ENCODE peak calls at places on chromosomes 4 and X, in five cellular contexts. C is NB4, Z is fibroblast of mammary gland, P is fibroblast of lung, O is psoas muscle. G is an unnamed sample.

GRCh38 chr4:151359576-151359975 is 34.2 kb upstream of the SH3D19 start:
- DNase-seq in Z (no peak), O (no peak), C (no peak), P (no peak), G (no peak)

GRCh38 chrX:20789103-20789502 is 522.4 kb upstream of the RPS6KA3 start:
- DNase-seq in O (no peak), C (no peak), Z (no peak), P (no peak), G (no peak)

GRCh38 chr4:78235800-78236199 is 178.7 kb downstream of the FRAS1 start:
- DNase-seq in O (no peak), Z (no peak), P (no peak), C (no peak), G (no peak)

GRCh38 chrX:48677456-48678030 is 6.1 kb upstream of the WAS start:
- DNase-seq in C (no peak), Z (no peak), O (no peak), P (no peak), G (no peak)

GRCh38 chrX:152641996-152642395 is 4.3 kb downstream of the GABRQ start:
- DNase-seq in P (no peak), Z (peak), C (peak), O (no peak), G (no peak)

GRCh38 chr4:147874109-147874508 is 142.2 kb downstream of the ARHGAP10 start:
- DNase-seq in Z (no peak), P (no peak), O (no peak), C (no peak), G (no peak)

GRCh38 chr4:99965173-99965572 is 15.1 kb upstream of the H2AZ1 start:
- DNase-seq in C (no peak), O (no peak), Z (no peak), P (no peak), G (no peak)

GRCh38 chrX:130799393-130799792 is 103.6 kb downstream of the ENOX2 start:
- DNase-seq in C (no peak), Z (peak), P (peak), O (no peak), G (no peak)

GRCh38 chr4:8270912-8271815 is 1.6 kb downstream of the HTRA3 start:
- DNase-seq in O (no peak), Z (no peak), P (no peak), C (peak), G (no peak)

GRCh38 chr4:105343523-105343931 is 130.3 kb downstream of the PPA2 start:
- DNase-seq in C (no peak), Z (no peak), P (no peak), O (no peak), G (no peak)

GRCh38 chr4:48944252-48944651 is 37.7 kb upstream of the OCIAD2 start:
- DNase-seq in Z (peak), C (no peak), P (peak), O (no peak), G (no peak)

GRCh38 chrX:12977761-12978204 is 2.9 kb downstream of the TMSB4X start:
- DNase-seq in O (no peak), C (no peak), Z (no peak), P (no peak), G (no peak)
- H3K4me3 ChIP-seq in O (peak), C (peak), Z (peak), P (peak), G (no peak)

DNA sequence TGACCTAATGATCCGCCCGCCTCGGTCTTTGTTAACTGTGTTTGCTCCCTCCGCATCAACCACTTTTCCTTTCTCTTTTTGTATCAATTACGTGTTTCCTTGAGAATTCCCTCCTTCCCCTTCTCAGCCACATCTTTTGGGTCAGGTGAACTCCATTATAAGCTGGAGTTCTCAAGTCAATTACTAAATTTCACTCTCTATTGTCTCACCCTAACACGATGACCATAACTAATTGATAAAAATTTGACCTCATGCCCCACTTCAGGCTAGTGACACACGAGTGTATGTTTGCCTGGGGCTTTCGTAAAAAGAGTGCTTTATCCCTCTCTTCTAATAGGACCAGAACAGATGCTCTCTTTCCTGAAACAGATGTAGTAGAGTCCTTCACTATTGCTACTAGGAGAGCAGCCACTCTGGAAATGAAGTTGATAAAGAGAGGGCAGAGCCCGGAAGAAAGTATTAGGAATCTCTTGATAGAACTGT is 403.6 kb upstream of the ANXA10 start:
- DNase-seq in C (no peak), O (no peak), Z (no peak), P (no peak), G (no peak)
- H3K4me3 ChIP-seq in C (no peak), O (peak), Z (no peak), P (no peak), G (peak)

GRCh38 chrX:118338930-118339329 is 7.0 kb upstream of the WDR44 start:
- DNase-seq in Z (no peak), C (no peak), P (no peak), O (no peak), G (no peak)

GRCh38 chrX:118337687-118338086 is 8.2 kb upstream of the WDR44 start:
- DNase-seq in C (no peak), Z (no peak), P (no peak), O (no peak), G (no peak)
- H3K4me3 ChIP-seq in C (no peak), Z (no peak), P (no peak), O (no peak), G (no peak)

GRCh38 chr4:122731676-122732075 is 828 bp upstream of the BBS12 start:
- DNase-seq in O (no peak), P (no peak), Z (no peak), C (no peak), G (no peak)
- H3K4me3 ChIP-seq in O (peak), P (peak), Z (peak), C (peak), G (peak)

DNA sequence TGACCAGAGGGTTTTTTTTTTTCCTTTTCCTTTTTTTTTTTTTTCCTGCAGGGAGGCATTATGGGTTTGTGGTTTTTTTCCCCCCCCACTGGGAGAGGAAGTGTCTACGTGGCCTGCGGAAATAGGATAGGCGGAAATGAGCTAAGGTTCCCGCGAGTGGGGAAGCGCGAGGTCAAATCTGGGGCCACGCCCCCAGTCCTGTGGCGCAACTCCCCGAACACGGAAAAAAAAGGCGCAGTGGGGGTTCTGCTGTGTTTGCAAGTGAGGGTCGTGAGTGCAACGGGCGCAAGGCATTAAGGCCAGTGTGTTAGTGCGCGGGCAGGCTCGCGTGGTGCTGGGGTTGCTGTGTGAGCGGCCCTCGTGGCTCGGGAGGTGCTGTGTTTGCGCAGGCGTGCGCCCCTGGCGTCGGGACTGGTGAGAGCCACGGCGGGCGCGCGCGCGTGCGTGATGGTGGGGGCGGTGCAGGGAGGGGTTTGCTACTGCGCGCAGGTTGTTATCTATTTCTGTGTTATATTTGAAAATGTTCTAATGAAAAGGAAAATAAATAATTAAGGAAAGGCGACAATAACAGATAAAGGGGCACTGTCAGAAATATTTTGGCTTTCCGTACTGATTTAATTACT is 685 bp upstream of the MORF4L2 start:
- DNase-seq in C (peak), P (peak), O (peak), Z (no peak), G (peak)
- H3K4me3 ChIP-seq in C (peak), P (peak), O (peak), Z (peak), G (peak)

DNA sequence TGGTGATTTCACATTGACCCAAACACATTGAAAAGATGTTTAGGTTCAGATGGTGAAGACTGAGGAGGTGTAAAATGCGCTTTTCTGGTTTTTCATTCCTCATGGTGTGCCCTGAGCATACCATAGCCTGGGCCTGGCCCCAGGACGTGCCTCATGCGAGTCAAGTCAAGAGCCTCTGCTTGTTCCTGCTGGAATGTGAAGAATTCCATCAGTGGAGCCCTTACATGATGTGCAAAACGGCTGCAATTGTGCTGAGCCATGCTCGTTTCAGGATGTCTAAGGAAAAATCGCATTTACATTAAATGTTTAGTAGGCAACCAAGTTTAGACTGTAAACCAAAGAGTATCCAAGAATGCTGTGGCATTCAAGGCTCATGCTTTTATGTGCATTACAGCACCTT is 34.9 kb downstream of the GYG2 start:
- DNase-seq in Z (no peak), C (no peak), O (no peak), P (peak), G (no peak)
- H3K4me3 ChIP-seq in Z (no peak), C (no peak), O (no peak), P (no peak), G (no peak)

GRCh38 chr4:124939908-124940307 is 227.4 kb upstream of the ANKRD50 start:
- DNase-seq in P (no peak), O (no peak), C (no peak), Z (no peak), G (peak)
- H3K4me3 ChIP-seq in P (no peak), O (no peak), C (no peak), Z (no peak), G (no peak)

DNA sequence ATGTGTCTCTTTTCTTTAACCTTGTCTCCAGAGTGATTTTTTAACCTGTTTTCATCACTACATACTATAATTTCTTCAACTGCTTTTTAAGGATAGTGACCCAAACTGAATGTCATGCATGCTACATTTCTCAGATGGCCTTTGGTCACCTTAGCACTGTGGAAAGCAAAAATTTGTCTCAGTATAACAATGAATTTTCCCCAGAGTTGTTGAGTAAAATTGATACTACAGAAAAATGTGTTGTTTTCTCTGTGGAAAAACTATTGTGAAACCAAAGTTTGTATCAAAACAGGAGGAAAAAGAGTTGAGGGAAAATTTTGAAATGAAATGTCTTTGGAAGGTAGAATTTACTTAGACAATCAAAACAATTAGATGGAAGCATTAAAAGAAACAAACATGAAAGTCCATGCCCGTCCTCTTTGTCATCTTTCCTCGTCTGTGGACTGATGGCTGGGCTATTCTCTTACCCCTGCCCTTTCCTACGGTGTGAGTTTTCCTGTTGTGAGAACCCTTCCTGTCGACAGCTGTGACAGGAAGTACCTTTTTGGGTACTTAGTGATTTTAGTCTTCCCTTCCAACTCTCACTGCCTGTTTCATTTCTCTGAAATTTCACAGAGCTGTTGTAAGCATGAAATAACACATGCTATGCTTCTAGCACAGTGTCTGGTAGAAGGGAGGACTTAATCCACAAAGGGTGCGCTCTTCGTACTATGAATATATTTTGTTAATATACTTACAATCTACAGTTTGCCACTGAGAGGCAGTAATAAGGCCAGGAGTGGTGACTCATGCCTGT is 50.8 kb downstream of the LRP2BP start:
- DNase-seq in C (no peak), Z (no peak), P (no peak), O (no peak), G (no peak)
- H3K4me3 ChIP-seq in C (no peak), Z (no peak), P (no peak), O (no peak), G (no peak)

G was measured in LNCaP clone FGC.